ENCODE peak calls at places on chromosomes 4 and X, in six cellular contexts. S is mesenchymal stem cell, M is IMR-90, X is trophoblast cell, W is H1, I is H9. A is an unnamed sample.

GRCh38 chr4:76744253-76744921 is 153.6 kb downstream of the SOWAHB start:
- DNase-seq in W (no peak), I (no peak), S (peak; percentile 65), X (no peak), M (peak; percentile 83), A (no peak)

GRCh38 chrX:119757979-119758681 is at the start of gene SOWAHD:
- DNase-seq in M (no peak), X (peak; percentile 57), S (peak; percentile 26), I (peak; percentile 73), W (no peak), A (no peak)

GRCh38 chr4:109622581-109622980 is 62.5 kb downstream of the MCUB start:
- DNase-seq in S (no peak), X (no peak), W (no peak), I (no peak), M (no peak), A (no peak)

GRCh38 chr4:64724689-64725088 is 315.4 kb upstream of the TECRL start:
- DNase-seq in M (no peak), I (no peak), X (no peak), W (no peak), S (no peak), A (no peak)

GRCh38 chr4:161061046-161061445 is 1102.8 kb downstream of the FSTL5 start:
- DNase-seq in I (no peak), S (no peak), X (no peak), M (no peak), W (no peak), A (no peak)

GRCh38 chr4:83629945-83630684 is 94.2 kb downstream of the GPAT3 start:
- DNase-seq in I (no peak), W (no peak), M (peak; percentile 82), S (peak; percentile 69), X (no peak), A (no peak)

GRCh38 chr4:72314869-72315268 is 254.2 kb downstream of the ADAMTS3 start:
- DNase-seq in I (no peak), X (no peak), W (no peak), S (peak; percentile 16), M (peak; percentile 76), A (no peak)

GRCh38 chr4:145868637-145869409 is 69.8 kb downstream of the ZNF827 start:
- DNase-seq in X (no peak), W (no peak), M (peak; percentile 12), I (no peak), S (no peak), A (no peak)

GRCh38 chr4:121738780-121739547 is 26.0 kb downstream of the SMIM43 start:
- DNase-seq in S (no peak), W (no peak), I (no peak), X (no peak), M (peak; percentile 85), A (no peak)

GRCh38 chrX:17081969-17082368 is 135.5 kb downstream of the REPS2 start:
- DNase-seq in S (no peak), M (no peak), X (no peak), I (no peak), W (no peak), A (no peak)

GRCh38 chrX:129925305-129926092 is 19.5 kb downstream of the UTP14A start:
- DNase-seq in M (peak; percentile 81), I (peak; percentile 64), X (peak; percentile 86), W (peak; percentile 23), S (peak; percentile 79), A (peak; percentile 48)

GRCh38 chr4:71261633-71262121 is 77.1 kb upstream of the SLC4A4 start:
- DNase-seq in X (no peak), I (no peak), M (peak; percentile 37), S (peak; percentile 72), W (no peak), A (no peak)

GRCh38 chr4:56575820-56576429 is 70.3 kb downstream of the ARL9 start:
- DNase-seq in M (peak; percentile 63), X (no peak), W (no peak), I (no peak), S (peak; percentile 65), A (no peak)

GRCh38 chrX:96480081-96480480 is 204.6 kb upstream of the DIAPH2 start:
- DNase-seq in I (no peak), X (peak; percentile 13), W (no peak), S (peak; percentile 13), M (peak; percentile 79), A (no peak)

GRCh38 chr4:57053508-57053907 is 56.7 kb downstream of the IGFBP7 start:
- DNase-seq in W (no peak), M (peak; percentile 80), X (no peak), S (peak; percentile 79), I (no peak), A (no peak)

GRCh38 chr4:6388713-6389112 is 83.7 kb downstream of the PPP2R2C start:
- DNase-seq in I (no peak), M (no peak), S (no peak), X (no peak), W (no peak), A (no peak)

GRCh38 chrX:153642313-153642654 is 4.7 kb upstream of the DUSP9 start:
- DNase-seq in S (no peak), M (no peak), X (no peak), I (peak; percentile 39), W (no peak), A (no peak)

GRCh38 chr4:165355900-165356300 is 22.9 kb upstream of the CPE start:
- DNase-seq in S (peak; percentile 66), M (peak; percentile 20), X (no peak), I (peak; percentile 74), W (no peak), A (peak; percentile 32)

GRCh38 chrX:96183843-96184242 is 500.8 kb upstream of the DIAPH2 start:
- DNase-seq in X (no peak), M (peak; percentile 1), I (no peak), S (peak; percentile 0), W (no peak), A (no peak)

GRCh38 chr4:13615162-13615561 is 12.4 kb downstream of the BOD1L1 start:
- DNase-seq in W (no peak), M (no peak), S (no peak), X (no peak), I (no peak), A (no peak)

GRCh38 chr4:13616597-13616996 is 10.9 kb downstream of the BOD1L1 start:
- DNase-seq in S (no peak), X (no peak), M (no peak), I (no peak), W (no peak), A (no peak)

GRCh38 chr4:13612569-13612968 is 15.0 kb downstream of the BOD1L1 start:
- DNase-seq in X (no peak), M (no peak), I (no peak), S (peak; percentile 50), W (no peak), A (no peak)

GRCh38 chr4:13611283-13611842 is 16.2 kb downstream of the BOD1L1 start:
- DNase-seq in X (no peak), W (no peak), I (no peak), S (peak; percentile 61), M (peak; percentile 85), A (no peak)
- H4K91ac ChIP-seq in X (no peak overlapping the region), W (no peak overlapping the region), I (no peak overlapping the region), S (no peak overlapping the region), M (no peak overlapping the region), A (no peak overlapping the region)

GRCh38 chr4:18777190-18777589 is 755.6 kb upstream of the LCORL start:
- DNase-seq in I (no peak), M (no peak), S (no peak), W (no peak), X (no peak), A (no peak)
- H2AK5ac ChIP-seq in I (no peak overlapping the region), M (no peak overlapping the region), S (no peak overlapping the region), W (no peak overlapping the region), X (no peak overlapping the region), A (no peak overlapping the region)

GRCh38 chr4:2819244-2820215 is 24.1 kb upstream of the ADD1 start:
- DNase-seq in W (no peak), I (no peak), X (no peak), S (no peak), M (no peak), A (no peak)

GRCh38 chr4:2818351-2818939 is 25.2 kb upstream of the ADD1 start:
- DNase-seq in S (no peak), X (no peak), M (no peak), W (no peak), I (peak; percentile 47), A (no peak)

GRCh38 chr4:2817136-2817535 is 24.3 kb downstream of the SH3BP2 start:
- DNase-seq in X (no peak), S (no peak), I (no peak), M (no peak), W (no peak), A (no peak)

GRCh38 chr4:2816401-2816954 is 23.6 kb downstream of the SH3BP2 start:
- DNase-seq in W (no peak), X (no peak), M (no peak), S (no peak), I (no peak), A (no peak)

DNA sequence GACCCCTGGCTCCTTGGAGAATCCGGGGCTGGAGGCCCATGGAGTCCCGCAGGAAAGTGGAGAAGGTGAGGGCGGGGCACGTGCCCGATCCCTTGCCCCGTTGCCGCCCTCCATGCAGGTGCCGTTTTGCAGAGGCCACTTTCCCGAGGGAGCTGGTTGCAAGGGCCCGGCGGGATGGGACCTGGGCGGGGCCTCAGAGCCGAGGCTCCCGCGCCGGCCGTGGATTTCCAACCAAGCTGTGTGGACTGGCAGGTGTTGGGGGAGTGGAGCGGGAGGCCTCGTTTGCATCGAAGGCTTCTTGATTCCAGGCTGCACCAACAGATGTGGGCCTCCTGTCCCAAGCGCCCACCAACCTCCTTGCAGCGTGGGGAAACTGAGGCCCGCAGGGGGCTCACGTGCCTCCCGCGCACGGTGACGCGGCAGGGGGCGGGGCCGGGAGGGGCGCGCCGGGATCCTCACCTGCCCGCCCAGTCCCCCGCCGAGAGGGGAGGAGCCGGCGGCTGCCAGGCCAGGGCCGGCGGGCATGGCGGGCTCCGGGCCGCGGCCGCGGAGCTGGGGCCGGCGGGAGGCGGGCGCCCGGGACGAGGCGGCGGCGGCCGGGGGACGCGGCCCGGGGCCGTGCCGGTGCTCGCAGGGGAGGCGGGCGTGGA is 24.9 kb downstream of the SH3BP2 start:
- DNase-seq in S (no peak), X (peak; percentile 19), W (no peak), I (peak; percentile 65), M (no peak), A (no peak)
- H4K91ac ChIP-seq in S (no peak overlapping the region), X (peak overlapping the region; percentile 92), W (peak overlapping the region; percentile 88), I (no peak overlapping the region), M (no peak overlapping the region), A (no peak overlapping the region)

DNA sequence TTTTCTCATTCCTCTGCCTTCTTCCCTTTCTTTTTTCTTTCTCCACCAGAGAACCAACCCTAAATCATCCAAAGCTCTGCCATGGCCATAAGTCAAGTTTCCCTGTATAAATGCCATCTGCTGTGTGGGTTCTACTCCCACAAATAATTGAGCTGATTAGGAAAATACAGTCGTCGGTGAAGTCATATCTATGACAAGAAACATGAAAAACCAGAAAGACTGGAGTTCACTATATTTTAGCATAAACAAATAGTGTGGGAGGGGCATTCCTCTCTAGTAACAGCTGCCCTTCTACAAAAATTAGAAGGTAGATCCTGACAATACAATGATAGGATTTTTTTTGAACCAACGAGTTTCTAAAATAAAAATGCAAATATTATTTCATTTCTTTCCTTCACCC is 48.8 kb downstream of the SPOCK3 start:
- DNase-seq in X (no peak), S (no peak), W (no peak), I (no peak), M (no peak), A (no peak)
- H2AK5ac ChIP-seq in X (no peak overlapping the region), S (no peak overlapping the region), W (no peak overlapping the region), I (no peak overlapping the region), M (no peak overlapping the region), A (no peak overlapping the region)